ENCODE peak calls at places on chromosome 13, in six cellular contexts. Z, O, X, W, N and E are unnamed samples.

GRCh38 chr13:27852491-27852890 is 60.2 kb downstream of the GSX1 start:
- DNase-seq in Z (no peak), O (no peak), X (no peak), W (no peak), N (no peak), E (no peak)

GRCh38 chr13:40206241-40207109 is 460.0 kb downstream of the FOXO1 start:
- DNase-seq in Z (no peak), O (no peak), X (peak; percentile 46), W (no peak), N (no peak), E (no peak)

GRCh38 chr13:48586591-48587103 is 53.8 kb upstream of the RCBTB2 start:
- DNase-seq in Z (no peak), O (no peak), X (peak; percentile 54), W (no peak), N (peak; percentile 14), E (no peak)

GRCh38 chr13:19023115-19023514 is 158.5 kb downstream of the TUBA3C start:
- DNase-seq in Z (no peak), O (no peak), X (no peak), W (no peak), N (no peak), E (no peak)

GRCh38 chr13:110455941-110456340 is 105.6 kb downstream of the RAB20 start:
- DNase-seq in Z (peak; percentile 13), O (peak; percentile 52), X (peak; percentile 84), W (peak; percentile 75), N (peak; percentile 63), E (peak; percentile 98)

GRCh38 chr13:112182831-112183543 is 116.0 kb downstream of the SOX1 start:
- DNase-seq in Z (no peak), O (no peak), X (no peak), W (no peak), N (no peak), E (no peak)

GRCh38 chr13:102586615-102587014 is 10.2 kb upstream of the TPP2 start:
- DNase-seq in Z (no peak), O (no peak), X (no peak), W (no peak), N (no peak), E (no peak)

GRCh38 chr13:113906566-113906965 is 42.7 kb upstream of the GAS6 start:
- DNase-seq in Z (no peak), O (no peak), X (peak; percentile 23), W (no peak), N (no peak), E (no peak)

GRCh38 chr13:32001392-32001768 is 30.2 kb upstream of the FRY start:
- DNase-seq in Z (no peak), O (no peak), X (no peak), W (no peak), N (peak; percentile 13), E (no peak)

GRCh38 chr13:53054569-53054968 is 26.0 kb downstream of the OLFM4 start:
- DNase-seq in Z (no peak), O (no peak), X (no peak), W (no peak), N (no peak), E (no peak)

GRCh38 chr13:23627419-23627818 is 57.2 kb downstream of the TNFRSF19 start:
- DNase-seq in Z (no peak), O (no peak), X (no peak), W (no peak), N (no peak), E (no peak)

GRCh38 chr13:40597735-40598365 is 68.6 kb downstream of the FOXO1 start:
- DNase-seq in Z (no peak), O (no peak), X (peak; percentile 45), W (no peak), N (no peak), E (no peak)

GRCh38 chr13:109344552-109345157 is 441.7 kb downstream of the IRS2 start:
- DNase-seq in Z (no peak), O (no peak), X (no peak), W (no peak), N (no peak), E (no peak)

GRCh38 chr13:51955281-51955771 is 55.9 kb downstream of the ATP7B start:
- DNase-seq in Z (no peak), O (no peak), X (no peak), W (no peak), N (no peak), E (peak; percentile 57)

GRCh38 chr13:52845334-52845761 is 3.1 kb downstream of the PCDH8 start:
- DNase-seq in Z (no peak), O (no peak), X (no peak), W (peak; percentile 35), N (no peak), E (no peak)

GRCh38 chr13:27170221-27170520 is 1.4 kb downstream of the USP12 start:
- DNase-seq in Z (no peak), O (no peak), X (no peak), W (no peak), N (peak; percentile 41), E (no peak)

GRCh38 chr13:37666036-37666435 is 67.5 kb upstream of the POSTN start:
- DNase-seq in Z (no peak), O (no peak), X (no peak), W (no peak), N (no peak), E (no peak)

GRCh38 chr13:108700421-108701170 is 71.2 kb downstream of the MYO16 start:
- DNase-seq in Z (no peak), O (no peak), X (no peak), W (no peak), N (peak; percentile 14), E (no peak)

GRCh38 chr13:72782717-72783116 is 784 bp downstream of the PIBF1 start:
- DNase-seq in Z (no peak), O (no peak), X (no peak), W (peak; percentile 8), N (no peak), E (no peak)